ENCODE peak calls at places on chromosomes 5 and 9, in eight cellular contexts. One of them, this sample, is unnamed.
A peak's percentile ranks its signal among the peaks of the same experiment; 100 is the strongest.

GRCh38 chr9:32142074-32142473 is 242.4 kb upstream of the ACO1 start:
- DNase-seq in neural progenitor cell: no peak
- DNase-seq in fibroblast of lung: no peak
- DNase-seq in IMR-90: no peak
- DNase-seq in GM23248: no peak
- DNase-seq in kidney: no peak
- DNase-seq in keratinocyte: no peak
- DNase-seq in PC-3: no peak
- DNase-seq in this sample: no peak

GRCh38 chr9:89661956-89662717 is 57.3 kb downstream of the GADD45G start:
- DNase-seq in GM23248: peak; percentile 68
- DNase-seq in IMR-90: peak; percentile 86
- DNase-seq in neural progenitor cell: peak; percentile 91
- DNase-seq in kidney: peak; percentile 98
- DNase-seq in PC-3: peak; percentile 38
- DNase-seq in fibroblast of lung: peak; percentile 96
- DNase-seq in keratinocyte: no peak
- DNase-seq in this sample: peak; percentile 79

GRCh38 chr9:37694355-37694754 is 43.6 kb downstream of the FRMPD1 start:
- DNase-seq in IMR-90: no peak
- DNase-seq in neural progenitor cell: no peak
- DNase-seq in keratinocyte: no peak
- DNase-seq in fibroblast of lung: no peak
- DNase-seq in GM23248: no peak
- DNase-seq in PC-3: no peak
- DNase-seq in kidney: no peak
- DNase-seq in this sample: no peak

GRCh38 chr5:12661617-12662370 is 757.5 kb upstream of the CTNND2 start:
- DNase-seq in keratinocyte: no peak
- DNase-seq in IMR-90: no peak
- DNase-seq in neural progenitor cell: no peak
- DNase-seq in fibroblast of lung: no peak
- DNase-seq in PC-3: no peak
- DNase-seq in kidney: peak; percentile 64
- DNase-seq in GM23248: no peak
- DNase-seq in this sample: no peak

GRCh38 chr9:129148463-129149204 is 29.4 kb downstream of the IER5L start:
- DNase-seq in IMR-90: no peak
- DNase-seq in kidney: no peak
- DNase-seq in PC-3: no peak
- DNase-seq in keratinocyte: no peak
- DNase-seq in neural progenitor cell: no peak
- DNase-seq in GM23248: no peak
- DNase-seq in fibroblast of lung: no peak
- DNase-seq in this sample: no peak

GRCh38 chr5:145198871-145199270 is 636.3 kb downstream of the PRELID2 start:
- DNase-seq in kidney: no peak
- DNase-seq in IMR-90: peak; percentile 19
- DNase-seq in neural progenitor cell: no peak
- DNase-seq in GM23248: no peak
- DNase-seq in PC-3: no peak
- DNase-seq in fibroblast of lung: no peak
- DNase-seq in keratinocyte: no peak
- DNase-seq in this sample: peak; percentile 51

GRCh38 chr9:2610985-2611384 is 10.6 kb upstream of the VLDLR start:
- DNase-seq in IMR-90: peak; percentile 41
- DNase-seq in GM23248: peak; percentile 30
- DNase-seq in PC-3: no peak
- DNase-seq in neural progenitor cell: no peak
- DNase-seq in fibroblast of lung: peak; percentile 32
- DNase-seq in keratinocyte: no peak
- DNase-seq in kidney: no peak
- DNase-seq in this sample: peak; percentile 43

GRCh38 chr9:127121628-127122175 is 733 bp downstream of the ANGPTL2 start:
- DNase-seq in neural progenitor cell: peak; percentile 41
- DNase-seq in kidney: no peak
- DNase-seq in fibroblast of lung: peak; percentile 46
- DNase-seq in GM23248: peak; percentile 78
- DNase-seq in IMR-90: peak; percentile 35
- DNase-seq in PC-3: no peak
- DNase-seq in keratinocyte: no peak
- DNase-seq in this sample: peak; percentile 61

GRCh38 chr9:130023147-130023787 is 19.7 kb downstream of the FNBP1 start:
- DNase-seq in kidney: no peak
- DNase-seq in IMR-90: no peak
- DNase-seq in PC-3: peak; percentile 85
- DNase-seq in GM23248: no peak
- DNase-seq in keratinocyte: no peak
- DNase-seq in fibroblast of lung: no peak
- DNase-seq in neural progenitor cell: no peak
- DNase-seq in this sample: no peak

GRCh38 chr9:71767421-71768321 is 642 bp downstream of the CEMIP2 start:
- DNase-seq in kidney: peak; percentile 76
- DNase-seq in PC-3: no peak
- DNase-seq in fibroblast of lung: peak; percentile 40
- DNase-seq in keratinocyte: no peak
- DNase-seq in GM23248: peak; percentile 61
- DNase-seq in IMR-90: peak; percentile 26
- DNase-seq in neural progenitor cell: peak; percentile 96
- DNase-seq in this sample: peak; percentile 72

GRCh38 chr5:67003373-67003905 is 193.2 kb downstream of the CD180 start:
- DNase-seq in keratinocyte: no peak
- DNase-seq in fibroblast of lung: peak; percentile 50
- DNase-seq in PC-3: no peak
- DNase-seq in kidney: no peak
- DNase-seq in IMR-90: no peak
- DNase-seq in GM23248: no peak
- DNase-seq in neural progenitor cell: no peak
- DNase-seq in this sample: no peak

GRCh38 chr5:150149618-150150017 is 6.0 kb downstream of the PDGFRB start:
- DNase-seq in kidney: no peak
- DNase-seq in keratinocyte: no peak
- DNase-seq in neural progenitor cell: no peak
- DNase-seq in GM23248: no peak
- DNase-seq in PC-3: no peak
- DNase-seq in IMR-90: no peak
- DNase-seq in fibroblast of lung: no peak
- DNase-seq in this sample: no peak

GRCh38 chr5:80414113-80414512 is 6.2 kb downstream of the ZFYVE16 start:
- DNase-seq in PC-3: no peak
- DNase-seq in IMR-90: peak; percentile 22
- DNase-seq in keratinocyte: no peak
- DNase-seq in GM23248: peak; percentile 45
- DNase-seq in neural progenitor cell: no peak
- DNase-seq in kidney: no peak
- DNase-seq in fibroblast of lung: no peak
- DNase-seq in this sample: peak; percentile 10

GRCh38 chr5:40844565-40844964 is 3.4 kb downstream of the CARD6 start:
- DNase-seq in kidney: no peak
- DNase-seq in keratinocyte: no peak
- DNase-seq in neural progenitor cell: no peak
- DNase-seq in fibroblast of lung: no peak
- DNase-seq in IMR-90: no peak
- DNase-seq in PC-3: no peak
- DNase-seq in GM23248: no peak
- DNase-seq in this sample: no peak

GRCh38 chr5:40838076-40838475 is 3.1 kb upstream of the RPL37 start:
- DNase-seq in kidney: no peak
- DNase-seq in keratinocyte: no peak
- DNase-seq in PC-3: no peak
- DNase-seq in GM23248: no peak
- DNase-seq in neural progenitor cell: no peak
- DNase-seq in fibroblast of lung: no peak
- DNase-seq in IMR-90: no peak
- DNase-seq in this sample: no peak

GRCh38 chr5:40842351-40842750 is 1.2 kb downstream of the CARD6 start:
- DNase-seq in fibroblast of lung: no peak
- DNase-seq in keratinocyte: no peak
- DNase-seq in PC-3: peak; percentile 86
- DNase-seq in GM23248: peak; percentile 77
- DNase-seq in IMR-90: peak; percentile 71
- DNase-seq in neural progenitor cell: no peak
- DNase-seq in kidney: no peak
- DNase-seq in this sample: peak; percentile 24

GRCh38 chr5:40846371-40846770 is 5.2 kb downstream of the CARD6 start:
- DNase-seq in GM23248: no peak
- DNase-seq in IMR-90: no peak
- DNase-seq in PC-3: no peak
- DNase-seq in fibroblast of lung: no peak
- DNase-seq in keratinocyte: no peak
- DNase-seq in neural progenitor cell: no peak
- DNase-seq in kidney: no peak
- DNase-seq in this sample: no peak

DNA sequence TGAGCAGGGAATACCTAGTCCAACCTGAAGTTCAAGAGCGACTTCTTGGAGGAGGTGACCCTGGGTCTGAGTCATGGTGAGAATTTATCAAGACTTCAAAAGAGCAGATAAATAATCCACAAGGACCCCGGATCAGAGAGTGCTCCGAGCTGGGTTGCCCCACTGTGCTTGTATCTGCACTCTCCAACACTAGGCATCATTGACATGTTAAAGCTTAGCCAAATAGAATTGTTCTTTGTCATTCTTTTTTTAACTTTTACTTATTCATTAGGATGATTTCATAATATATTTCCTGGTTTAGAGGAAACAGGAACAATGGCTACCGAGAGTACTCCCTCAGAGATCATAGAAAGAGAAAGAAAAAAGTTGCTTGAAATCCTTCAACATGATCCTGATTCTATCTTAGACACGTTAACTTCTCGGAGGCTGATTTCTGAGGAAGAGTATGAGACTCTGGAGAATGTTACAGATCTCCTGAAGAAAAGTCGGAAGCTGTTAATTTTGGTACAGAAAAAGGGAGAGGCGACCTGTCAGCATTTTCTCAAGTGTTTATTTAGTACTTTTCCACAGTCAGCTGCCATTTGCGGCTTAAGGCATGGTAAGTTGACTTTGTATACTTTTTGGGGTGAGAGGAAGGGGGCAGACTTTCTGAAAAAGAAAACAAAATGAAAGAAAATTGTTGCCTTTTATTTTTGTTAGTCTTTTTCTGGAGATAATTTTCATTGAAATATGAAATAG is at the start of gene CARD6:
- DNase-seq in fibroblast of lung: no peak
- DNase-seq in keratinocyte: no peak
- DNase-seq in neural progenitor cell: no peak
- DNase-seq in kidney: no peak
- DNase-seq in IMR-90: peak; percentile 31
- DNase-seq in PC-3: peak; percentile 35
- DNase-seq in GM23248: peak; percentile 56
- DNase-seq in this sample: peak; percentile 45
- H3K4me3 ChIP-seq in fibroblast of lung: peak within 1 kb of the TSS; percentile 77
- H3K4me3 ChIP-seq in keratinocyte: peak within 1 kb of the TSS; percentile 32
- H3K4me3 ChIP-seq in neural progenitor cell: no peak within 1 kb of the TSS
- H3K4me3 ChIP-seq in kidney: peak within 1 kb of the TSS; percentile 62
- H3K4me3 ChIP-seq in IMR-90: peak within 1 kb of the TSS; percentile 45
- H3K4me3 ChIP-seq in PC-3: peak within 1 kb of the TSS; percentile 58
- H3K4me3 ChIP-seq in GM23248: peak within 1 kb of the TSS; percentile 79
- H3K4me3 ChIP-seq in this sample: peak within 1 kb of the TSS; percentile 87

DNA sequence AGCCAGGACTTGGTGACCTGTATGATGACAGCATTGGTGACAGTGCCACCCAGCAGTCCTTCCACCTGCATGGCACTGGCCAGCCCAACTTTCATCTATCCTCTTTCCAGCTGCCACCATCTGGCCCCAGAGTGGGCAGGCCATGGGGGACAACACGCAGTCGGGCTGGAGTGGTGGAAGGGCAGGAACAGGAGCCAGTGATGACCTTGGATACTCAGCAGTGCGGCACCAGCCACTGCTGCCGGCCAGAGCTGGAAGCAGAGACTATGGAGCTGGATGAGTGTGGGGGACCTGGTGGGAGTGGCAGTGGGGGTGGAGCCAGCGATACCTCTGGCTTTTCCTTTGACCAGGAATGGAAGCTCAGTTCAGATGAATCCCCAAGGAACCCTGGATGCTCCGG is 56.9 kb downstream of the RUSC2 start:
- DNase-seq in PC-3: no peak
- DNase-seq in GM23248: no peak
- DNase-seq in IMR-90: no peak
- DNase-seq in keratinocyte: no peak
- DNase-seq in neural progenitor cell: no peak
- DNase-seq in fibroblast of lung: no peak
- DNase-seq in kidney: no peak
- DNase-seq in this sample: no peak
- H3K4me1 ChIP-seq in PC-3: no peaks in the 10 kb centered on the region
- H3K4me1 ChIP-seq in GM23248: peaks cover 39% of the 10 kb centered on the region
- H3K4me1 ChIP-seq in IMR-90: peaks cover 6% of the 10 kb centered on the region
- H3K4me1 ChIP-seq in keratinocyte: no peaks in the 10 kb centered on the region
- H3K4me1 ChIP-seq in neural progenitor cell: no peaks in the 10 kb centered on the region
- H3K4me1 ChIP-seq in fibroblast of lung: peaks cover 5% of the 10 kb centered on the region
- H3K4me1 ChIP-seq in kidney: peaks cover 9% of the 10 kb centered on the region
- H3K4me1 ChIP-seq in this sample: peaks cover 9% of the 10 kb centered on the region

GRCh38 chr5:34673463-34674125 is 17.5 kb downstream of the RAI14 start:
- DNase-seq in kidney: no peak
- DNase-seq in GM23248: no peak
- DNase-seq in IMR-90: no peak
- DNase-seq in keratinocyte: no peak
- DNase-seq in fibroblast of lung: no peak
- DNase-seq in PC-3: peak; percentile 11
- DNase-seq in neural progenitor cell: no peak
- DNase-seq in this sample: no peak
- H3K9ac ChIP-seq in kidney: no peak overlapping the region
- H3K9ac ChIP-seq in GM23248: peak overlapping the region; percentile 62
- H3K9ac ChIP-seq in IMR-90: peak overlapping the region; percentile 50
- H3K9ac ChIP-seq in keratinocyte: no peak overlapping the region
- H3K9ac ChIP-seq in fibroblast of lung: no peak overlapping the region
- H3K9ac ChIP-seq in PC-3: peak overlapping the region; percentile 15
- H3K9ac ChIP-seq in neural progenitor cell: no peak overlapping the region
- H3K9ac ChIP-seq in this sample: peak overlapping the region; percentile 1

GRCh38 chr5:134001938-134002731 is 2.6 kb downstream of the VDAC1 start:
- DNase-seq in keratinocyte: no peak
- DNase-seq in GM23248: no peak
- DNase-seq in PC-3: peak; percentile 36
- DNase-seq in kidney: no peak
- DNase-seq in fibroblast of lung: no peak
- DNase-seq in IMR-90: no peak
- DNase-seq in neural progenitor cell: no peak
- DNase-seq in this sample: no peak
- H3K4me3 ChIP-seq in keratinocyte: peak overlapping the region; percentile 92
- H3K4me3 ChIP-seq in GM23248: peak overlapping the region; percentile 91
- H3K4me3 ChIP-seq in PC-3: peak overlapping the region; percentile 84
- H3K4me3 ChIP-seq in kidney: peak overlapping the region; percentile 81
- H3K4me3 ChIP-seq in fibroblast of lung: peak overlapping the region; percentile 12
- H3K4me3 ChIP-seq in IMR-90: no peak overlapping the region
- H3K4me3 ChIP-seq in neural progenitor cell: no peak overlapping the region
- H3K4me3 ChIP-seq in this sample: peak overlapping the region; percentile 88

This sample was measured in adipocyte.